ENCODE peak calls at places on chromosomes 6 and 20, in seven cellular contexts. One of them, this sample, is unnamed.
A peak's percentile ranks its signal among the peaks of the same experiment; 100 is the strongest.

GRCh38 chr20:53940883-53941546 is 129.4 kb downstream of the BCAS1 start:
- DNase-seq in EH: peak; percentile 90
- DNase-seq in T1000: no peak
- DNase-seq in ELR: peak; percentile 91
- DNase-seq in stimulated activated CD4-positive, alpha-beta T cell treated with anti-CD3 and anti-CD28 coated beads, Interleukin-2, amount 100 ng/mL, for 48 hours: no peak
- DNase-seq in amniotic stem cell: peak; percentile 48
- DNase-seq in fibroblast of mammary gland: peak; percentile 85
- DNase-seq in this sample: peak; percentile 82

GRCh38 chr20:59207742-59208357 is 44.2 kb downstream of the ZNF831 start:
- DNase-seq in EH: peak; percentile 34
- DNase-seq in fibroblast of mammary gland: peak; percentile 16
- DNase-seq in ELR: peak; percentile 51
- DNase-seq in stimulated activated CD4-positive, alpha-beta T cell treated with anti-CD3 and anti-CD28 coated beads, Interleukin-2, amount 100 ng/mL, for 48 hours: peak; percentile 81
- DNase-seq in amniotic stem cell: no peak
- DNase-seq in T1000: no peak
- DNase-seq in this sample: peak; percentile 58

GRCh38 chr6:154537486-154537885 is 27.0 kb upstream of the CNKSR3 start:
- DNase-seq in stimulated activated CD4-positive, alpha-beta T cell treated with anti-CD3 and anti-CD28 coated beads, Interleukin-2, amount 100 ng/mL, for 48 hours: no peak
- DNase-seq in amniotic stem cell: no peak
- DNase-seq in fibroblast of mammary gland: no peak
- DNase-seq in ELR: no peak
- DNase-seq in T1000: no peak
- DNase-seq in EH: no peak
- DNase-seq in this sample: no peak

GRCh38 chr6:37618916-37619605 is 78.6 kb downstream of the MDGA1 start:
- DNase-seq in T1000: no peak
- DNase-seq in fibroblast of mammary gland: no peak
- DNase-seq in stimulated activated CD4-positive, alpha-beta T cell treated with anti-CD3 and anti-CD28 coated beads, Interleukin-2, amount 100 ng/mL, for 48 hours: no peak
- DNase-seq in amniotic stem cell: no peak
- DNase-seq in ELR: no peak
- DNase-seq in EH: peak; percentile 23
- DNase-seq in this sample: no peak

GRCh38 chr6:147741419-147741818 is 232.9 kb downstream of the SAMD5 start:
- DNase-seq in stimulated activated CD4-positive, alpha-beta T cell treated with anti-CD3 and anti-CD28 coated beads, Interleukin-2, amount 100 ng/mL, for 48 hours: no peak
- DNase-seq in fibroblast of mammary gland: peak; percentile 41
- DNase-seq in T1000: no peak
- DNase-seq in EH: peak; percentile 7
- DNase-seq in ELR: no peak
- DNase-seq in amniotic stem cell: no peak
- DNase-seq in this sample: no peak

GRCh38 chr20:50392138-50392866 is 117.9 kb upstream of the PTPN1 start:
- DNase-seq in ELR: no peak
- DNase-seq in T1000: no peak
- DNase-seq in EH: no peak
- DNase-seq in amniotic stem cell: no peak
- DNase-seq in fibroblast of mammary gland: no peak
- DNase-seq in stimulated activated CD4-positive, alpha-beta T cell treated with anti-CD3 and anti-CD28 coated beads, Interleukin-2, amount 100 ng/mL, for 48 hours: no peak
- DNase-seq in this sample: no peak

GRCh38 chr20:44071057-44071456 is 115.9 kb downstream of the JPH2 start:
- DNase-seq in fibroblast of mammary gland: no peak
- DNase-seq in amniotic stem cell: no peak
- DNase-seq in stimulated activated CD4-positive, alpha-beta T cell treated with anti-CD3 and anti-CD28 coated beads, Interleukin-2, amount 100 ng/mL, for 48 hours: no peak
- DNase-seq in T1000: no peak
- DNase-seq in EH: no peak
- DNase-seq in ELR: no peak
- DNase-seq in this sample: no peak

GRCh38 chr20:46089076-46089337 is 755 bp downstream of the NCOA5 start:
- DNase-seq in stimulated activated CD4-positive, alpha-beta T cell treated with anti-CD3 and anti-CD28 coated beads, Interleukin-2, amount 100 ng/mL, for 48 hours: no peak
- DNase-seq in ELR: peak; percentile 67
- DNase-seq in amniotic stem cell: no peak
- DNase-seq in T1000: no peak
- DNase-seq in EH: no peak
- DNase-seq in fibroblast of mammary gland: no peak
- DNase-seq in this sample: no peak

GRCh38 chr6:169249057-169249456 is 4.6 kb downstream of the THBS2 start:
- DNase-seq in amniotic stem cell: no peak
- DNase-seq in T1000: no peak
- DNase-seq in EH: peak; percentile 7
- DNase-seq in fibroblast of mammary gland: no peak
- DNase-seq in ELR: no peak
- DNase-seq in stimulated activated CD4-positive, alpha-beta T cell treated with anti-CD3 and anti-CD28 coated beads, Interleukin-2, amount 100 ng/mL, for 48 hours: no peak
- DNase-seq in this sample: no peak

GRCh38 chr6:11309947-11310665 is 77.6 kb upstream of the NEDD9 start:
- DNase-seq in amniotic stem cell: no peak
- DNase-seq in fibroblast of mammary gland: no peak
- DNase-seq in stimulated activated CD4-positive, alpha-beta T cell treated with anti-CD3 and anti-CD28 coated beads, Interleukin-2, amount 100 ng/mL, for 48 hours: no peak
- DNase-seq in ELR: no peak
- DNase-seq in EH: no peak
- DNase-seq in T1000: no peak
- DNase-seq in this sample: no peak

GRCh38 chr6:150403458-150404245 is 34.8 kb downstream of the IYD start:
- DNase-seq in stimulated activated CD4-positive, alpha-beta T cell treated with anti-CD3 and anti-CD28 coated beads, Interleukin-2, amount 100 ng/mL, for 48 hours: no peak
- DNase-seq in fibroblast of mammary gland: peak; percentile 87
- DNase-seq in T1000: no peak
- DNase-seq in ELR: peak; percentile 10
- DNase-seq in amniotic stem cell: peak; percentile 73
- DNase-seq in EH: peak; percentile 77
- DNase-seq in this sample: peak; percentile 31

GRCh38 chr6:37535701-37536461 is 36.2 kb upstream of the CCDC167 start:
- DNase-seq in fibroblast of mammary gland: no peak
- DNase-seq in T1000: no peak
- DNase-seq in amniotic stem cell: no peak
- DNase-seq in stimulated activated CD4-positive, alpha-beta T cell treated with anti-CD3 and anti-CD28 coated beads, Interleukin-2, amount 100 ng/mL, for 48 hours: no peak
- DNase-seq in ELR: peak; percentile 36
- DNase-seq in EH: no peak
- DNase-seq in this sample: no peak

GRCh38 chr6:36679043-36679821 is 718 bp downstream of the CDKN1A start:
- DNase-seq in EH: peak; percentile 64
- DNase-seq in fibroblast of mammary gland: peak; percentile 73
- DNase-seq in amniotic stem cell: no peak
- DNase-seq in ELR: peak; percentile 79
- DNase-seq in T1000: peak; percentile 71
- DNase-seq in stimulated activated CD4-positive, alpha-beta T cell treated with anti-CD3 and anti-CD28 coated beads, Interleukin-2, amount 100 ng/mL, for 48 hours: no peak
- DNase-seq in this sample: no peak

GRCh38 chr6:24991748-24992467 is 56.1 kb upstream of the RIPOR2 start:
- DNase-seq in T1000: peak; percentile 30
- DNase-seq in stimulated activated CD4-positive, alpha-beta T cell treated with anti-CD3 and anti-CD28 coated beads, Interleukin-2, amount 100 ng/mL, for 48 hours: peak; percentile 52
- DNase-seq in fibroblast of mammary gland: peak; percentile 71
- DNase-seq in ELR: peak; percentile 58
- DNase-seq in EH: peak; percentile 72
- DNase-seq in amniotic stem cell: no peak
- DNase-seq in this sample: peak; percentile 61

GRCh38 chr6:150753404-150754184 is 111.9 kb upstream of the MTHFD1L start:
- DNase-seq in stimulated activated CD4-positive, alpha-beta T cell treated with anti-CD3 and anti-CD28 coated beads, Interleukin-2, amount 100 ng/mL, for 48 hours: no peak
- DNase-seq in amniotic stem cell: no peak
- DNase-seq in EH: no peak
- DNase-seq in fibroblast of mammary gland: no peak
- DNase-seq in T1000: no peak
- DNase-seq in ELR: no peak
- DNase-seq in this sample: no peak

GRCh38 chr20:62219992-62220665 is at the start of gene HRH3:
- DNase-seq in stimulated activated CD4-positive, alpha-beta T cell treated with anti-CD3 and anti-CD28 coated beads, Interleukin-2, amount 100 ng/mL, for 48 hours: peak; percentile 23
- DNase-seq in T1000: no peak
- DNase-seq in ELR: peak; percentile 39
- DNase-seq in EH: peak; percentile 47
- DNase-seq in fibroblast of mammary gland: no peak
- DNase-seq in amniotic stem cell: no peak
- DNase-seq in this sample: peak; percentile 49

GRCh38 chr6:110581682-110582081 is 105.3 kb upstream of the SLC22A16 start:
- DNase-seq in ELR: peak; percentile 22
- DNase-seq in amniotic stem cell: no peak
- DNase-seq in fibroblast of mammary gland: peak; percentile 20
- DNase-seq in EH: peak; percentile 38
- DNase-seq in T1000: no peak
- DNase-seq in stimulated activated CD4-positive, alpha-beta T cell treated with anti-CD3 and anti-CD28 coated beads, Interleukin-2, amount 100 ng/mL, for 48 hours: no peak
- DNase-seq in this sample: no peak

GRCh38 chr6:131923356-131923755 is 27.8 kb downstream of the CCN2 start:
- DNase-seq in amniotic stem cell: no peak
- DNase-seq in EH: peak; percentile 64
- DNase-seq in T1000: peak; percentile 45
- DNase-seq in ELR: peak; percentile 79
- DNase-seq in stimulated activated CD4-positive, alpha-beta T cell treated with anti-CD3 and anti-CD28 coated beads, Interleukin-2, amount 100 ng/mL, for 48 hours: peak; percentile 45
- DNase-seq in fibroblast of mammary gland: peak; percentile 86
- DNase-seq in this sample: peak; percentile 11

GRCh38 chr6:132643547-132643946 is 15.4 kb downstream of the TAAR1 start:
- DNase-seq in EH: no peak
- DNase-seq in T1000: no peak
- DNase-seq in amniotic stem cell: no peak
- DNase-seq in ELR: no peak
- DNase-seq in stimulated activated CD4-positive, alpha-beta T cell treated with anti-CD3 and anti-CD28 coated beads, Interleukin-2, amount 100 ng/mL, for 48 hours: no peak
- DNase-seq in fibroblast of mammary gland: no peak
- DNase-seq in this sample: no peak